ENCODE peak calls at places on chromosomes 2 and 18, in seven cellular contexts. U is adrenal gland, X is H54, T is stomach, C is GM12891, E is prostate gland, S is HepG2. N is an unnamed sample.

GRCh38 chr2:231563378-231563961 is 29.2 kb upstream of the TEX44 start:
- DNase-seq in U (peak), X (peak), T (peak), C (peak), E (no peak), S (peak), N (peak)

GRCh38 chr2:113126845-113127645 is at the start of gene IL1RN:
- DNase-seq in U (no peak), X (no peak), T (no peak), C (no peak), E (no peak), S (peak), N (no peak)

GRCh38 chr2:133378386-133378785 is 189.9 kb downstream of the NCKAP5 start:
- DNase-seq in U (no peak), X (no peak), T (no peak), C (no peak), E (no peak), S (no peak), N (no peak)

GRCh38 chr2:165008916-165009315 is 53.6 kb upstream of the SLC38A11 start:
- DNase-seq in U (no peak), X (no peak), T (no peak), C (no peak), E (no peak), S (no peak), N (no peak)

GRCh38 chr18:4119127-4119648 is 335.9 kb downstream of the DLGAP1 start:
- DNase-seq in U (no peak), X (no peak), T (no peak), C (no peak), E (no peak), S (no peak), N (no peak)

GRCh38 chr2:139160838-139161237 is 380.6 kb upstream of the NXPH2 start:
- DNase-seq in U (no peak), X (no peak), T (no peak), C (no peak), E (no peak), S (no peak), N (no peak)

GRCh38 chr2:150292192-150292591 is 195.3 kb downstream of the RND3 start:
- DNase-seq in U (no peak), X (no peak), T (no peak), C (no peak), E (no peak), S (no peak), N (no peak)

GRCh38 chr2:238945433-238946150 is 97.7 kb downstream of the TWIST2 start:
- DNase-seq in U (peak), X (peak), T (peak), C (no peak), E (no peak), S (peak), N (no peak)

GRCh38 chr2:128494640-128495321 is 176.1 kb upstream of the HS6ST1 start:
- DNase-seq in U (peak), X (no peak), T (peak), C (no peak), E (no peak), S (no peak), N (peak)

GRCh38 chr18:74249181-74249968 is 42.4 kb downstream of the CYB5A start:
- DNase-seq in U (peak), X (no peak), T (no peak), C (no peak), E (no peak), S (peak), N (peak)

GRCh38 chr2:42363413-42363812 is 2.4 kb upstream of the COX7A2L start:
- DNase-seq in U (no peak), X (no peak), T (no peak), C (no peak), E (no peak), S (no peak), N (no peak)

GRCh38 chr18:58162127-58162526 is 118.1 kb downstream of the NEDD4L start:
- DNase-seq in U (peak), X (no peak), T (no peak), C (no peak), E (no peak), S (no peak), N (no peak)

GRCh38 chr18:2536063-2536462 is 35.2 kb downstream of the METTL4 start:
- DNase-seq in U (no peak), X (no peak), T (no peak), C (no peak), E (no peak), S (no peak), N (no peak)

GRCh38 chr2:190505696-190506095 is 28.8 kb downstream of the NEMP2 start:
- DNase-seq in U (no peak), X (no peak), T (no peak), C (no peak), E (no peak), S (no peak), N (no peak)

GRCh38 chr2:237474931-237475703 is 11.9 kb upstream of the MLPH start:
- DNase-seq in U (peak), X (peak), T (peak), C (peak), E (peak), S (peak), N (peak)

GRCh38 chr2:11281221-11281620 is 63.2 kb downstream of the ROCK2 start:
- DNase-seq in U (no peak), X (no peak), T (no peak), C (no peak), E (no peak), S (no peak), N (no peak)

GRCh38 chr2:8312861-8313768 is 368.7 kb upstream of the ID2 start:
- DNase-seq in U (no peak), X (no peak), T (no peak), C (peak), E (no peak), S (no peak), N (peak)

GRCh38 chr2:108805782-108806181 is 19.2 kb downstream of the CCDC138 start:
- DNase-seq in U (no peak), X (no peak), T (no peak), C (no peak), E (no peak), S (no peak), N (no peak)

GRCh38 chr18:13616525-13617035 is 109.8 kb downstream of the FAM210A start:
- DNase-seq in U (peak), X (no peak), T (no peak), C (no peak), E (no peak), S (no peak), N (no peak)
- TF ChIP-seq POLR2A in U (no peak), X (no peak), T (no peak), C (peak), E (no peak), S (no peak), N (no peak)

GRCh38 chr2:27442282-27442980 is at the start of gene KRTCAP3:
- DNase-seq in U (no peak), X (no peak), T (peak), C (no peak), E (peak), S (no peak), N (peak)

GRCh38 chr2:27441226-27441926 is 805 bp upstream of the KRTCAP3 start:
- DNase-seq in U (no peak), X (no peak), T (no peak), C (no peak), E (no peak), S (no peak), N (peak)

GRCh38 chr2:27445155-27445554 is 3.0 kb downstream of the KRTCAP3 start:
- DNase-seq in U (no peak), X (no peak), T (no peak), C (no peak), E (no peak), S (no peak), N (no peak)

GRCh38 chr2:27441958-27442281 is 261 bp upstream of the KRTCAP3 start:
- DNase-seq in U (no peak), X (no peak), T (no peak), C (no peak), E (no peak), S (no peak), N (peak)

DNA sequence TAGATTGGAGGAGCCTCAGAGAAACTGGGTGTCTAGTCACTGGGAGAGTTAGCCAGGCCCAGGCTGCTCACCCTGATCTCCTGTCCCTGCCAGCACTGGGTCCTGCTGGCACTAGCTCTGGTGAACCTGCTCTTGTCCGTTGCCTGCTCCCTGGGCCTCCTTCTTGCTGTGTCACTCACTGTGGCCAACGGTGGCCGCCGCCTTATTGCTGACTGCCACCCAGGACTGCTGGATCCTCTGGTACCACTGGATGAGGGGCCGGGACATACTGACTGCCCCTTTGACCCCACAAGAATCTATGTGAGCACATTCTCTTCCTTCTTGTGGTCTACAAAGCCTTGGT is 771 bp downstream of the KRTCAP3 start:
- DNase-seq in U (no peak), X (no peak), T (peak), C (no peak), E (no peak), S (no peak), N (peak)
- TF ChIP-seq POLR2A in U (no peak), X (no peak), T (no peak), C (no peak), E (no peak), S (no peak), N (no peak)

DNA sequence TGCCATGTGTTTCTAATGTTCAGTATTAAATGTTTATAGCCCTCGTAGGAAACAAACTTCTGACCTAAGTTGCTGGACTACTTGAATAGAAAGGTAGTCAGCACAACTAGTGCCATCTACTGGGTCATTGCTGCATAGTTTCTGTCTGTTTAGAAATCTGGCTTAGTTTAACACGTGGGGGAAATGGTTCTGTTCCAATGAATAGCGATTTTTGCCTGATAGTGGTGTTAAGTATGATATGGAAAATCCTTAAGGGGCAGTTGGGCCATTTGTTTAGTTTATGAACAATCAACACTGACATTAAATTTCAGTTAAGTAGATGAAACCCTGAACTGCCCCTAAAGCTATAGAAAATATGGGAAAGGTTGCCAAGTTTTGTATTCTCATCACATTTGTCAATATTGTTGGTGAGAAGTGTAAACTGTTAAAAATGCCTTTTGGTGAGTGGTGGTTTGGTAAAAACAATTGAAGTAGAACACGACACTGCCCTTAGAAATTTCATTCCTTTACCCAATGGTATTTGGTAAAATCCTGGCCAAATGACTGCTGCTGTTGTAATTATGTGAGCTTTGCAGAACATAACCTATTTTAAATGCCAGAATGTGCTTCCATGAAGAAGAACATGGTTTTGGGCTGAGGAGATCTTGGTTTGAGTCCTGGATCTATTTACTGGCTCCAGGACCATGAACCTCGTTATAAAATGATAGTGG is 13.2 kb downstream of the NABP1 start:
- DNase-seq in U (peak), X (no peak), T (peak), C (peak), E (peak), S (peak), N (peak)
- TF ChIP-seq POLR2A in U (peak), X (no peak), T (no peak), C (no peak), E (no peak), S (no peak), N (peak)

GRCh38 chr2:64652231-64653173 is 1.2 kb downstream of the SERTAD2 start:
- DNase-seq in U (peak), X (peak), T (no peak), C (no peak), E (peak), S (peak), N (peak)

GRCh38 chr2:64654993-64655666 is 1.4 kb upstream of the SERTAD2 start:
- DNase-seq in U (no peak), X (peak), T (no peak), C (no peak), E (no peak), S (peak), N (peak)

GRCh38 chr2:64654063-64654811 is 524 bp upstream of the SERTAD2 start:
- DNase-seq in U (peak), X (peak), T (peak), C (peak), E (peak), S (peak), N (peak)

GRCh38 chr2:64651590-64651989 is 2.1 kb downstream of the SERTAD2 start:
- DNase-seq in U (peak), X (no peak), T (no peak), C (no peak), E (peak), S (no peak), N (peak)

GRCh38 chr2:64653174-64654062 is at the start of gene SERTAD2:
- DNase-seq in U (peak), X (peak), T (peak), C (peak), E (peak), S (peak), N (peak)
- TF ChIP-seq POLR2A in U (peak), X (peak), T (peak), C (peak), E (peak), S (peak), N (peak)

GRCh38 chr2:125822746-125823145 is 833.2 kb upstream of the GYPC start:
- DNase-seq in U (no peak), X (no peak), T (no peak), C (no peak), E (no peak), S (no peak), N (no peak)
- TF ChIP-seq POLR2A in U (no peak), X (no peak), T (no peak), C (no peak), E (no peak), S (no peak), N (no peak)

DNA sequence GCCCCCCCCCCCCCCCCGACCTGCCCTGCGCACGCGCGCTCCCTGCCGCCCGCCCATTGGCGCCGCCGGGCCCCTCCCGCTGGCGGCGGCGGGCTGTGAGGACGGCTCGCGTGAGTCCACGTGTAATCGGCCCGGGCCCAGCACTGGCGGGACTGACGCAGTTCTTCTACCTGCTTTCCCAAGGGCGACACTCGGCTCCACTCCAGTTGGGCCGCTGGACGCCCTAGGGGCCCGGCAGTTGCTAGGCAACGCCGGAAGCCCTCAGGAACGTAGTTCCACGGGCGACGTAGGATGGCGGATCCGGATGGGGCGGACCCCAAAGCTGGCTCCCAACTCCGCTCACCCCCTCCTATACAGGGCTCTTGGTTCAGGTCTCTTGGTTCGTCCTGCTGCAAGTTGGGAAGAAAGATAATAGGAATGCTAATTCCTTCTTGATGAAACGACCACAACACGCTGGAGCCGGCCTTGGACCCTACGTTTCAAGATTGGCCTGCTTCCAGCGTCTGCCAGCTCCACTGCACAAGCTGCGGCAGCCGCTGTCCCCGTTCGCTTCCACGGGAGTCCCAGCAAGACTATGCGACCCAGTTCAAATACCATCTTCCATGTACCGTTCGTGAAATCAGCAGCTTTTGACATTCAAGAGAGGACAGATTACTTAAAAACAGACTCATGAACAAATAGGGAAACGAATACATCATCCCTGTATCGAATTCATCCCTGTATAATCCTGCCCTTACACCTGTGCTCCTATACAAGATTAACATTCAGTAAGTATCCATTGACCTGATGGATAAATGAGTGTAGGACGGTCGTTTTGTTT is 415 bp upstream of the MCFD2 start:
- DNase-seq in U (peak), X (peak), T (peak), C (peak), E (peak), S (peak), N (peak)
- TF ChIP-seq POLR2A in U (peak), X (peak), T (no peak), C (peak), E (peak), S (peak), N (peak)

DNA sequence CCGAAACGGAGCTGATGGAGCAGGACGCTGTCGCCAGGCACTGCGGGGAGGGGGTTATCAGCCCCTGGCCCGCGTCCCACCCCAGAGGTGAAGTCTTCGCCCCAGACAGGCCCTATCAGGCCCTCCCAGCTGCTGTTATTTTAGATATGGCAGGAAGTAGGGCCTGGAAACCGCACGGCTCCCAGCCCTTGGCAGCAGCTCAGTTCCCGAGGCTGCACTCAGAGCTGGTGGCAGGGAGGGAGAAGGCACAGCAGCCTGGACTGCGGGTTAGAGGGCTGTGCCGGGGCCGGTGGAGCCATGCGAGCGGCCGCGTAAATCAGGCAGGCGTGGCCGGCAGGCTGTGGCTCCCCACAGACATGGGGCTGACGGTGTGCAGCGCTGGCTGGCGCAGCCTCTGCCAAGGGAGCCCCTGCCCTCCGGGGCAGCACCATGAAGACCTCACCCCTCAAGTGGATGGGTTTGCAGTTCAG is 111.4 kb downstream of the NFATC1 start:
- DNase-seq in U (peak), X (no peak), T (peak), C (no peak), E (peak), S (no peak), N (peak)
- TF ChIP-seq POLR2A in U (no peak), X (no peak), T (no peak), C (no peak), E (no peak), S (no peak), N (peak)